ENCODE peak calls at places on chromosomes 12 and 14, in ten cellular contexts. W is stimulated activated CD8-positive, alpha-beta memory T cell treated with anti-CD3 and anti-CD28 coated beads, Interleukin-2, amount 100 ng/mL, for 48 hours; Y is LHCN-M2; N is nephron progenitor cell; M is pancreas; K is stromal cell of bone marrow; J is foreskin fibroblast; G is Right ventricle myocardium superior; B is cardiac fibroblast; E is GM06990. Q is an unnamed sample.

GRCh38 chr14:23093104-23093503 is 1.8 kb downstream of the ACIN1 start:
- DNase-seq in W (no peak), Y (no peak), N (no peak), M (no peak), K (no peak), J (no peak), G (no peak), B (no peak), E (no peak), Q (no peak)

GRCh38 chr12:52180971-52181628 is 10.7 kb downstream of the KRT80 start:
- DNase-seq in W (no peak), Y (no peak), N (no peak), M (no peak), K (no peak), J (no peak), G (no peak), B (no peak), E (no peak), Q (no peak)

GRCh38 chr14:51929920-51930682 is 59.2 kb upstream of the RTRAF start:
- DNase-seq in W (no peak), Y (no peak), N (no peak), M (no peak), K (peak; percentile 6), J (no peak), G (no peak), B (no peak), E (no peak), Q (no peak)

GRCh38 chr14:32352631-32353030 is 23.5 kb downstream of the AKAP6 start:
- DNase-seq in W (no peak), Y (peak; percentile 35), N (no peak), M (no peak), K (no peak), J (no peak), G (no peak), B (peak; percentile 24), E (no peak), Q (no peak)

GRCh38 chr12:13976028-13976584 is 5.3 kb downstream of the GRIN2B start:
- DNase-seq in W (no peak), Y (no peak), N (no peak), M (no peak), K (no peak), J (no peak), G (no peak), B (no peak), E (no peak), Q (no peak)

GRCh38 chr12:109752117-109753053 is 38.8 kb downstream of the FAM222A start:
- DNase-seq in W (no peak), Y (no peak), N (no peak), M (no peak), K (no peak), J (no peak), G (peak; percentile 3), B (no peak), E (no peak), Q (no peak)

GRCh38 chr12:125124320-125124966 is 59.2 kb downstream of the AACS start:
- DNase-seq in W (no peak), Y (no peak), N (no peak), M (peak; percentile 57), K (no peak), J (no peak), G (no peak), B (no peak), E (no peak), Q (no peak)

GRCh38 chr12:52461693-52462092 is 9.7 kb upstream of the KRT6B start:
- DNase-seq in W (no peak), Y (no peak), N (no peak), M (no peak), K (no peak), J (no peak), G (peak; percentile 58), B (no peak), E (no peak), Q (no peak)

GRCh38 chr14:79178719-79179118 is 1008.5 kb downstream of the NRXN3 start:
- DNase-seq in W (no peak), Y (no peak), N (no peak), M (no peak), K (no peak), J (no peak), G (no peak), B (no peak), E (no peak), Q (no peak)

Q was measured in AG09309.